ENCODE peak calls at places on chromosomes 7 and 10, in seven cellular contexts. X is adipocyte; O is CD4-positive, alpha-beta memory T cell; E is AG10803; G is stomach; M is GM12864; Z is sigmoid colon. T is an unnamed sample.

GRCh38 chr10:78871796-78872195 is 197.0 kb upstream of the ZMIZ1 start:
- DNase-seq in X (no peak), M (no peak), Z (no peak), O (no peak), G (no peak), E (no peak), T (no peak)

GRCh38 chr7:2542011-2542923 is 13.1 kb downstream of the BRAT1 start:
- DNase-seq in M (no peak), E (no peak), X (no peak), O (no peak), G (no peak), Z (peak; percentile 56), T (no peak)

GRCh38 chr10:51832652-51833383 is 133.4 kb upstream of the CSTF2T start:
- DNase-seq in E (peak; percentile 50), O (no peak), Z (no peak), X (peak; percentile 64), G (no peak), M (peak; percentile 5), T (peak; percentile 68)

GRCh38 chr10:22620140-22620857 is 94.1 kb downstream of the PIP4K2A start:
- DNase-seq in Z (peak; percentile 77), O (no peak), X (peak; percentile 92), E (peak; percentile 94), G (peak; percentile 61), M (no peak), T (peak; percentile 99)

GRCh38 chr7:119664601-119665000 is 608.4 kb upstream of the KCND2 start:
- DNase-seq in E (peak; percentile 14), Z (no peak), O (no peak), X (peak; percentile 59), M (no peak), G (no peak), T (peak; percentile 66)

GRCh38 chr10:32357056-32357735 is 10.2 kb upstream of the EPC1 start:
- DNase-seq in O (peak; percentile 71), M (no peak), G (no peak), Z (no peak), X (no peak), E (no peak), T (no peak)

GRCh38 chr10:125068406-125068805 is 92.0 kb downstream of the CTBP2 start:
- DNase-seq in O (no peak), E (no peak), Z (no peak), X (no peak), M (no peak), G (no peak), T (no peak)

GRCh38 chr7:153886506-153887391 is 165.4 kb upstream of the DPP6 start:
- DNase-seq in G (no peak), X (no peak), E (no peak), O (no peak), M (no peak), Z (peak; percentile 63), T (no peak)

GRCh38 chr7:95411666-95412065 is 15.5 kb upstream of the PON3 start:
- DNase-seq in X (no peak), E (no peak), Z (no peak), G (no peak), O (no peak), M (no peak), T (no peak)

GRCh38 chr7:92644406-92645113 is 54.4 kb upstream of the FAM133B start:
- DNase-seq in M (no peak), G (no peak), O (no peak), X (no peak), Z (no peak), E (peak; percentile 67), T (peak; percentile 57)

GRCh38 chr10:21811245-21811585 is 192.3 kb downstream of the DNAJC1 start:
- DNase-seq in Z (no peak), X (no peak), O (no peak), E (no peak), M (no peak), G (no peak), T (peak; percentile 28)

GRCh38 chr7:151051108-151051507 is 2.8 kb downstream of the ASIC3 start:
- DNase-seq in O (peak; percentile 69), G (peak; percentile 59), E (peak; percentile 66), Z (no peak), X (peak; percentile 86), M (no peak), T (peak; percentile 65)

GRCh38 chr7:96097802-96098201 is 224.1 kb downstream of the SLC25A13 start:
- DNase-seq in O (no peak), G (no peak), Z (no peak), E (peak; percentile 62), X (peak; percentile 67), M (no peak), T (peak; percentile 67)

GRCh38 chr7:2700141-2700850 is 12.3 kb downstream of the AMZ1 start:
- DNase-seq in X (no peak), E (no peak), G (no peak), O (no peak), Z (no peak), M (no peak), T (no peak)

GRCh38 chr7:123191132-123191531 is 8.6 kb downstream of the SLC13A1 start:
- DNase-seq in E (no peak), O (no peak), Z (no peak), G (peak; percentile 25), X (no peak), M (no peak), T (no peak)

GRCh38 chr10:97731346-97732051 is 5.4 kb upstream of the ZFYVE27 start:
- DNase-seq in Z (peak; percentile 85), M (no peak), G (peak; percentile 74), E (peak; percentile 80), X (peak; percentile 93), O (peak; percentile 58), T (peak; percentile 89)

GRCh38 chr10:107894521-107894920 is 730.0 kb upstream of the SORCS1 start:
- DNase-seq in X (no peak), Z (no peak), O (no peak), E (no peak), G (no peak), M (no peak), T (no peak)

DNA sequence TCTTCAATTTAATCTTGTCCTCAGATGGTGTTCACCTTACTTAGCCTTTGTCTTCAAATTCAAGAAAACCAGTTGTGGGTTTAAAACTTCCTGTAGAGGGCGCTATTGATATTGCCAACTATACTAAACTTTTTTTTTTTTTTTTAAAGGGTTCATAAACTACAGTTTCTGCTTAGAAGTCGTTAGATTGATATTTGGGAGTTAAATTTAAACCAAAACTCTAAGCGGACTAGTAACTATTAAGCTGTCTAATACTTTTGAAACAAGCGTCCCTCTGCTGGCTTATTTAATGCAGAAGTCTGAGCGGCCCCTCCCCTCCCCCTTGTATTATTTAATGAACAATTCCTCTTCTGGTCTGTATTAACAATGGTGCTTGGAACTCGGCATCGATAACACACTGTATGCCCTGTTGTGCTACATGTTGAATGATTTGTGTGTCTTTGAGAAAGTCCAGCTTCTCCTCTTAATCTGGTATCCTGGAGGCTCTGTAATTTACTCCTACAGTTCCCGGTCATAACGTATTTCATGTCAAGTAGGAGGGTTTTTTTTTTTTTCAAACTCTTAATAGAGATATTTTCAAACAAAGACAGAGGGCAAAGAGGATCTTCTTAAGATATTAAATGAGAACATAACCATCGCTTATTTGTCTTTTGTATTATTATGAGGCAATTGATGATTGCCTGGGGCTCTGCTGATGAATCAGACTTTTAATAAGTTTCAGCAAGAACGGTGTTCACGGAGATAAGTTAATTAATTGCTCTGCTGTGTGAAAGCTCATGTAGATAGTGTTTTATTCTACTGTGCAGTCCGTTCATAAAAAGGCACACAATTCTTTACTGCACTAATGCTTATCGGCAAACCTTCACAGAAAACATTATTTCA is 22.6 kb upstream of the CREB5 start:
- DNase-seq in G (no peak), E (peak; percentile 68), X (peak; percentile 92), M (peak; percentile 37), Z (no peak), O (peak; percentile 13), T (peak; percentile 86)
- H3K4me3 ChIP-seq in G (peak overlapping the region; percentile 10), E (peak overlapping the region; percentile 27), X (peak overlapping the region; percentile 87), M (no peak overlapping the region), Z (peak overlapping the region; percentile 41), O (no peak overlapping the region), T (peak overlapping the region; percentile 32)

GRCh38 chr7:22330903-22331302 is 26.1 kb downstream of the RAPGEF5 start:
- DNase-seq in X (no peak), G (no peak), M (no peak), E (no peak), Z (no peak), O (no peak), T (no peak)
- H3K4me3 ChIP-seq in X (no peak overlapping the region), G (no peak overlapping the region), M (no peak overlapping the region), E (no peak overlapping the region), Z (no peak overlapping the region), O (no peak overlapping the region), T (no peak overlapping the region)

DNA sequence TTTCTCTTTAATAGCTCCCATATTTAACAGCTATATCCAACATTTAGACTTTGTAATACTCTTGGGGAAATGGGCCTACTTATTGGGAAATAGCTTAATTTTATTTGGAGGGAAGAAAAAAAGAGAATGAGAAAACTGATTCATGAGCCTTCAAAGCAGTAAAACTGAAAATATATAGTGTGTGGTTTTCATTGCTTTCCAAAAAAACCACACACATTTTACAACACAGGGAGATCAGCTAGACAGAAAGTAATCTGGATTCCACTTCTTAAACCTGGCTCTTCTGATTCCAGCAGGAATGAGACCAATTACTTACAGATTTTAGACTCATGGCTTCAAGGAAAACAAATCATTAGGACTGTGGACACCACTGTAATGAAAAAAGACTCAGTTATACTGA is 48.7 kb downstream of the CH25H start:
- DNase-seq in O (no peak), E (peak; percentile 98), G (no peak), Z (no peak), X (peak; percentile 48), M (no peak), T (peak; percentile 67)
- H3K4me3 ChIP-seq in O (no peak overlapping the region), E (no peak overlapping the region), G (no peak overlapping the region), Z (no peak overlapping the region), X (peak overlapping the region; percentile 52), M (no peak overlapping the region), T (no peak overlapping the region)

DNA sequence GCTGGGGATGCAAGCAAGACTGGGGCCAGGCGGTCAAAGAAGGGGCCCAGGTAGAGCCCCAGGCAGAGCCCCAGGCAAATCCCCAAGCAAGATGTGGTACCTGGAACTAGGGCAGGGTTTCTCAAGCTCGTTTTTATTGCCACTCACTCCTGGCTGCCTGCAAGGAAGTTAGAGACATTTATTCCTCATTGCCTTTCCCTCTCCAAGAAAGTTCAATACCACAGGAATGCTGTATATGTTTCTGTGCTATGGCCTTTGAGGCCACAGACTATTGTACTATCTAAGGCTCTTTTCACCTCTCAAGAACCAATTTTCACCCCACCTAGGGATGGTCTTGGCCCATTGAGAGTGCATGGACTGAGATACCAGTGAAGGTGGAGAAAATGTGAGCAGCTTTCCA is 71.3 kb downstream of the TACC2 start:
- DNase-seq in E (peak; percentile 33), X (peak; percentile 47), Z (peak; percentile 57), G (no peak), O (no peak), M (no peak), T (peak; percentile 13)
- H3K4me3 ChIP-seq in E (no peak overlapping the region), X (no peak overlapping the region), Z (no peak overlapping the region), G (no peak overlapping the region), O (no peak overlapping the region), M (no peak overlapping the region), T (no peak overlapping the region)

DNA sequence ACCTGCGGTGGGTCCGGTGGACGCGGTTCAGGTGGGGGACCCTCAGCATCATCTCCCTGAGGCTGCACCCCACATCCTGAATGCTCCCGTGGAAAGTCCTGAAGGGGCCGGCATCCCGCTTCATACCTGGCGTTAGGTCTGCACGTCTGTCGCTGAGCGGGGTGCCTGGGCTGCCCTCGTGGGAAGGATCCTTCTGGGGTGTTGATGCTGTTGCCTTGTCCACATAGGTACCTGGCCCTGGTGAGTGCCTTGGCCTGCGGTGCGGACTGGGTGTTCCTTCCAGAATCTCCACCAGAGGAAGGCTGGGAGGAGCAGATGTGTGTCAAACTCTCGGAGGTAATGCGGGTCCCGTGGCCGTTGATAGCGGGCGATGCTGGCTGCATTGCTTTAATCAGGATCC is 37.8 kb downstream of the PFKP start:
- DNase-seq in M (no peak), O (no peak), X (no peak), G (no peak), Z (no peak), E (no peak), T (no peak)
- H3K4me3 ChIP-seq in M (no peak overlapping the region), O (no peak overlapping the region), X (no peak overlapping the region), G (no peak overlapping the region), Z (no peak overlapping the region), E (no peak overlapping the region), T (no peak overlapping the region)

T was measured in fibroblast of the aortic adventitia.